ENCODE peak calls at places on chromosomes 12 and 14, in eight cellular contexts. L, W, Y, C, F, T, G and R are unnamed samples.

GRCh38 chr12:12726543-12727093 is 9.4 kb downstream of the CDKN1B start:
- DNase-seq in T (no peak), W (no peak), G (no peak), Y (no peak), F (peak), C (no peak), L (peak), R (no peak)

GRCh38 chr12:14769462-14769836 is 33.8 kb downstream of the WBP11 start:
- DNase-seq in T (peak), C (no peak), G (no peak), L (peak), F (peak), Y (peak), W (peak), R (no peak)

GRCh38 chr12:98752726-98753125 is 107.6 kb downstream of the APAF1 start:
- DNase-seq in T (no peak), L (peak), C (no peak), G (peak), F (peak), W (no peak), Y (no peak), R (no peak)

GRCh38 chr12:111462134-111462821 is 56.6 kb downstream of the SH2B3 start:
- DNase-seq in Y (no peak), W (no peak), L (peak), G (peak), C (no peak), F (peak), T (no peak), R (no peak)

GRCh38 chr14:87940382-87940781 is 52.6 kb downstream of the GALC start:
- DNase-seq in Y (no peak), T (no peak), W (no peak), F (no peak), C (no peak), L (no peak), G (no peak), R (no peak)

GRCh38 chr12:109741970-109742372 is 28.3 kb downstream of the FAM222A start:
- DNase-seq in F (no peak), C (no peak), L (no peak), G (no peak), Y (no peak), T (no peak), W (peak), R (no peak)

GRCh38 chr14:99701260-99701659 is 17.2 kb downstream of the CYP46A1 start:
- DNase-seq in G (no peak), Y (no peak), T (no peak), L (no peak), C (no peak), F (no peak), W (no peak), R (no peak)

GRCh38 chr12:56084958-56085543 is 5.1 kb downstream of the ERBB3 start:
- DNase-seq in G (no peak), T (no peak), C (no peak), Y (no peak), L (no peak), W (peak), F (peak), R (no peak)

GRCh38 chr14:47585447-47585846 is 90.0 kb downstream of the MDGA2 start:
- DNase-seq in T (no peak), L (no peak), F (no peak), G (no peak), W (no peak), Y (no peak), C (no peak), R (no peak)

GRCh38 chr12:87847147-87847546 is 182.1 kb downstream of the C12orf50 start:
- DNase-seq in G (no peak), Y (no peak), C (no peak), W (no peak), F (no peak), L (no peak), T (no peak), R (no peak)

GRCh38 chr14:69580009-69580577 is 5.4 kb upstream of the CCDC177 start:
- DNase-seq in Y (no peak), G (peak), W (peak), C (no peak), F (peak), L (peak), T (no peak), R (peak)

GRCh38 chr12:41437578-41437977 is 249.5 kb downstream of the PDZRN4 start:
- DNase-seq in W (no peak), T (no peak), F (no peak), L (no peak), G (no peak), Y (no peak), C (no peak), R (no peak)

GRCh38 chr12:56657416-56658379 is 11.9 kb upstream of the ATP5F1B start:
- DNase-seq in C (no peak), Y (no peak), G (no peak), L (no peak), F (peak), W (no peak), T (no peak), R (no peak)

GRCh38 chr14:63952933-63953437 is 100.2 kb downstream of the SYNE2 start:
- DNase-seq in F (peak), G (peak), Y (no peak), W (no peak), T (no peak), L (no peak), C (no peak), R (no peak)

GRCh38 chr14:28671425-28671824 is 95.2 kb upstream of the FOXG1 start:
- DNase-seq in L (peak), F (peak), Y (no peak), C (no peak), T (no peak), G (no peak), W (no peak), R (no peak)

GRCh38 chr14:89650077-89650978 is 233.3 kb upstream of the FOXN3 start:
- DNase-seq in T (no peak), L (peak), F (no peak), C (no peak), W (no peak), Y (no peak), G (no peak), R (no peak)

GRCh38 chr12:46371718-46372130 is 849 bp downstream of the SLC38A2 start:
- DNase-seq in T (peak), F (no peak), Y (no peak), W (peak), G (no peak), L (no peak), C (peak), R (no peak)

GRCh38 chr14:50062438-50063039 is 53.8 kb downstream of the VCPKMT start:
- DNase-seq in Y (no peak), T (no peak), C (peak), G (no peak), L (peak), F (peak), W (peak), R (peak)

DNA sequence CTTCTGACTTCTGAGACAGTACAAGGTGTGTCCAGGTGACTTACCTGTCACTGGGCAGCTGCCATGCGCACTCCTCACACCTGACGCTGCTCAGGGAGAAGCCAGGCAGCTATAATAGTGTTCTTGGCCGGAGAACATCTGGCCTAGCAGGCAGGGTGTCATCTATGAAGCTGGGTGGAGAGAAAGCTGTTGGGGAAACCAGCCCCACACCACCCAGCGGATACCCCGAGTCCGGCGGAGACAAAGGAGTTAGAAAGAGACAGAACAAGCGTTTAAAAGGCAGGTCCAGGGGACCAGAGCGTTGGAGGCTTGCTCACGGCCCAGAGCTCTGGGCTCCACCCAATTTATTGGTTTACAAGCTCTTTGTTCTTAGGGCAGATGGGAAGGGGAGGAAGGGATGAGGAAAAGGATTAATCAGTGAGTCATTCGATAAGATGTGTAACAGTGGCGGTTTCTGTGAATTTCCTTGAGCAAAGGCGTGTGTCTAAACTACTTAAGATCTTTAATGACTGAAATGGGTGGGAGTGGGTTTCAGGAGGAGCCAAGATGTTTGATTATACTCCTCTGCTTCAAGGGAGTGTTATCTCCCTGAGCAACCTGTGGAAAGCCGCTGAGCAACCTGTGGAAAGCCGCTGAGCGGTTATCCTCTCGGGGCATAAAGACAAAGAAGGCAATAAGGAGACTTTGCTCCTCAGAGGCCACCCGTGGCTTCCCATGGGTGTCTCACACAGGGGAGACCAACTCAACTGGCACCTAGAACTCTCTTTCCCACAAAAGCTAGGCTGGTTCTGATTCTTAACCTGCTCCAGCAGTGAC is at the start of gene GALNT8:
- DNase-seq in Y (no peak), C (no peak), W (no peak), L (no peak), F (no peak), G (no peak), T (no peak), R (no peak)
- H3K4me3 ChIP-seq in Y (no peak), C (no peak), W (no peak), L (no peak), F (no peak), G (no peak), T (no peak), R (no peak)

GRCh38 chr12:51904951-51905471 is 2.3 kb upstream of the ACVRL1 start:
- DNase-seq in G (no peak), T (no peak), C (no peak), F (peak), W (no peak), L (no peak), Y (no peak), R (no peak)
- H3K4me3 ChIP-seq in G (no peak), T (no peak), C (no peak), F (no peak), W (no peak), L (no peak), Y (no peak), R (no peak)

GRCh38 chr12:9869307-9870161 is at the start of gene CLEC2B:
- DNase-seq in L (peak), C (peak), G (peak), W (no peak), T (no peak), F (peak), Y (peak), R (peak)

GRCh38 chr12:9870311-9870866 is 1.2 kb upstream of the CLEC2B start:
- DNase-seq in G (no peak), W (no peak), C (peak), Y (no peak), T (no peak), L (no peak), F (peak), R (peak)

GRCh38 chr12:9868951-9869306 is 225 bp downstream of the CLEC2B start:
- DNase-seq in W (no peak), G (no peak), Y (no peak), T (no peak), F (no peak), L (no peak), C (no peak), R (no peak)

GRCh38 chr12:9872743-9873142 is 3.6 kb upstream of the CLEC2B start:
- DNase-seq in W (no peak), G (no peak), Y (no peak), L (no peak), F (no peak), T (no peak), C (no peak), R (no peak)

GRCh38 chr12:9872116-9872515 is 3.0 kb upstream of the CLEC2B start:
- DNase-seq in G (no peak), C (no peak), F (no peak), Y (no peak), W (no peak), T (no peak), L (no peak), R (no peak)
- H3K4me3 ChIP-seq in G (no peak), C (no peak), F (no peak), Y (no peak), W (no peak), T (no peak), L (no peak), R (no peak)

GRCh38 chr14:21096438-21096837 is 2.0 kb downstream of the ZNF219 start:
- DNase-seq in C (no peak), G (no peak), Y (no peak), F (no peak), L (no peak), T (no peak), W (no peak), R (no peak)

GRCh38 chr14:21095430-21096205 is 2.8 kb downstream of the ZNF219 start:
- DNase-seq in C (no peak), G (no peak), W (no peak), F (peak), T (no peak), Y (no peak), L (no peak), R (no peak)

GRCh38 chr14:21098134-21098891 is at the start of gene ZNF219:
- DNase-seq in G (no peak), L (peak), W (peak), T (peak), C (peak), F (peak), Y (peak), R (peak)

GRCh38 chr14:21097616-21098133 is 780 bp downstream of the ZNF219 start:
- DNase-seq in W (no peak), L (no peak), G (no peak), F (no peak), Y (peak), T (no peak), C (peak), R (no peak)

DNA sequence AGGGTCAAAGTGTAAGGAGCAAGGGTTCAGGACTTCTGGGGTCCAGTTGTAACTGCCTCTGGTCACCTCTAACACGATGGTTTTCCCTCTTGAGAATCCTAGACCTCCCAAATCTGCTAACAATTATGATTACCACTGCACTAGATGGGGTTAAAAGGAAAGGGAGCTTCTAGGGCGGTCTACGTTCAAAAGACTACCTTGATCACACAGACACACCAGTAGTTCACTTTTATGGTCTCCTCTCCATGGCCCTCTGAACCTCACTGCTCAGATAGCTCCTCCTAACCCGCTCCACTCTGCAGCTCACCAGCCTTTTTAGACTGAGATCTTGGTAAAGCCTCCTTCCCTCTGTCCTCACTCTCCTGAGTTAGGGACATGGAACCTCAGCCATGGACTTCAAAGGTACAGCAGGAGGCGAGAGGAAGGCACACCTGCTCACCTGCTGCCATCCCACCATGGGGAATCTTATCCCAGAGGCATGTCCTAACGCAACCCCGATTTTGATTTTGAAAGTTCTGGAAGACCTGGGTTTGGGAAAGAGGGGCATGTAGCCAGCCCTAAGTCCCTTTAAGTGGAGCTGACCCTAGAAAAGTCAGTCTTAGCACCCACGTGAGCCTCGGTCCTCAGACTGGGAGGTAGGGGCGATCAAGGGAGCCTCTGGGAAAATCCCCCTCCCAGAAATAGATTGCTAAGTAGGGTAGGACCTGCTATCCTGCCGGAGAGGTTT is 1.4 kb downstream of the ZNF219 start:
- DNase-seq in G (no peak), T (no peak), C (no peak), L (no peak), F (no peak), W (no peak), Y (no peak), R (no peak)
- H3K4me3 ChIP-seq in G (peak), T (peak), C (no peak), L (no peak), F (peak), W (peak), Y (peak), R (no peak)

GRCh38 chr14:39396448-39396847 is 35.8 kb downstream of the FBXO33 start:
- DNase-seq in F (peak), T (no peak), Y (no peak), W (no peak), L (no peak), C (no peak), G (no peak), R (no peak)
- H3K4me3 ChIP-seq in F (no peak), T (no peak), Y (no peak), W (no peak), L (no peak), C (no peak), G (no peak), R (no peak)

DNA sequence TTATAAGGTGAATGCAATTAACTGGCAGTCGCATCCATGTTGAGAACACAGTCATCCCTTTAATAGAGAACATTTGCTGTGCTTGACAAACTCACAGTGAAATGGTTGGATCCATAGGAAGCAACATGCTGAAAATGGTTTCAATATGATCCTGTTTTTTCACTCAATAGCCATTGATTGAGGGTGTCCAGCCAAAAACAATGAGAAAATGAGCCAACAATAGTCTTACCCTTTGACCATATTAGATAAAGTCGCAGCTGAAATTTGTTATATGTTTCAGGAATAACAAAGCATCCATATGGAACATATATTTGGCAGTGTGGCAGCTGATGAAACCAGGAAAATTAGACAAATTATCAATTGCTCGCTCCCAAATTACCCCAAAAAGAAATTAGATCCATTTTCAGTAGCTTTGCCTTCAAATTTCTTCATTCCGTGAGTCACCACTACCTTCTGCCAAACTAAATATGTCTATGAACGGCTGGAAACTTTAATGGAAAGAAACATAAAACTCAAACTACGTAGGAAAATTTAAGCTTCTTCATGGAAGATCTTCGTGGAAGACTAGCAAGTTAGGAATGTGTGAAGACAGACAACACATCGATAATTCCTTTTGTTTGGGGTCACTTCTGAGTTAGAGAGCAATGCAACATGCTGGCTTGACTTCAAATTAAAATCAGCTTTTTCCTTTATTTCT is 17.4 kb downstream of the IGF1 start:
- DNase-seq in L (peak), Y (no peak), F (peak), G (no peak), W (no peak), C (no peak), T (no peak), R (no peak)
- H3K4me3 ChIP-seq in L (no peak), Y (no peak), F (no peak), G (no peak), W (no peak), C (no peak), T (no peak), R (no peak)